ENCODE peak calls at places on chromosomes 13 and 19, in four cellular contexts. N is K562, K is A549, D is endothelial cell of umbilical vein. F is an unnamed sample.

GRCh38 chr13:23456437-23456836 is 22.9 kb upstream of the SACS start:
- DNase-seq in N (no peak), K (no peak), D (no peak), F (no peak)

GRCh38 chr19:34254552-34255432 is at the start of gene GARRE1:
- DNase-seq in N (peak), K (peak), D (peak), F (peak)

GRCh38 chr19:1069009-1069779 is 2.2 kb downstream of the ARHGAP45 start:
- DNase-seq in N (no peak), K (no peak), D (peak), F (peak)

GRCh38 chr19:42115705-42116104 is 16.5 kb downstream of the POU2F2 start:
- DNase-seq in N (no peak), K (no peak), D (no peak), F (no peak)

GRCh38 chr19:8517551-8518442 is 3.8 kb upstream of the ZNF414 start:
- DNase-seq in N (no peak), K (no peak), D (no peak), F (peak)

GRCh38 chr13:48000559-48001126 is 430 bp downstream of the SUCLA2 start:
- DNase-seq in N (peak), K (peak), D (peak), F (no peak)

GRCh38 chr13:22278336-22278929 is 607.6 kb downstream of the FGF9 start:
- DNase-seq in N (no peak), K (peak), D (no peak), F (peak)

GRCh38 chr19:54084410-54084809 is 3.2 kb upstream of the TARM1 start:
- DNase-seq in N (no peak), K (no peak), D (no peak), F (no peak)

GRCh38 chr19:17555929-17556813 is 722 bp downstream of the COLGALT1 start:
- DNase-seq in N (peak), K (peak), D (peak), F (peak)

GRCh38 chr19:7787141-7787540 is 24.1 kb downstream of the CLEC4M start:
- DNase-seq in N (no peak), K (no peak), D (peak), F (no peak)

GRCh38 chr13:20828540-20829364 is 55.0 kb upstream of the EEF1AKMT1 start:
- DNase-seq in N (no peak), K (peak), D (peak), F (peak)

GRCh38 chr19:41871573-41872383 is 5.3 kb upstream of the CD79A start:
- DNase-seq in N (no peak), K (peak), D (no peak), F (peak)

GRCh38 chr19:17020823-17021222 is 5.8 kb downstream of the CPAMD8 start:
- DNase-seq in N (peak), K (peak), D (peak), F (peak)

GRCh38 chr13:51645154-51645650 is 60.9 kb downstream of the WDFY2 start:
- DNase-seq in N (no peak), K (peak), D (no peak), F (peak)

GRCh38 chr13:78679329-78679728 is 20.4 kb upstream of the OBI1 start:
- DNase-seq in N (no peak), K (no peak), D (no peak), F (no peak)

GRCh38 chr13:109610517-109610916 is 175.9 kb downstream of the IRS2 start:
- DNase-seq in N (peak), K (peak), D (no peak), F (peak)

GRCh38 chr19:50489461-50490011 is 12.9 kb upstream of the GARIN5A start:
- DNase-seq in N (no peak), K (no peak), D (no peak), F (no peak)

GRCh38 chr13:79874396-79875360 is 393.7 kb downstream of the NDFIP2 start:
- DNase-seq in N (no peak), K (no peak), D (no peak), F (no peak)

GRCh38 chr13:70703755-70704154 is 595.5 kb upstream of the KLHL1 start:
- DNase-seq in N (no peak), K (no peak), D (peak), F (no peak)

GRCh38 chr19:623974-624373 is 9.4 kb downstream of the POLRMT start:
- DNase-seq in N (no peak), K (peak), D (no peak), F (no peak)

GRCh38 chr19:33293255-33294057 is 8.9 kb downstream of the CEBPA start:
- DNase-seq in N (peak), K (peak), D (no peak), F (peak)

GRCh38 chr19:2040647-2041435 is 10.2 kb downstream of the MKNK2 start:
- DNase-seq in N (no peak), K (no peak), D (no peak), F (no peak)

GRCh38 chr19:19267305-19267704 is 5.8 kb downstream of the TM6SF2 start:
- DNase-seq in N (no peak), K (no peak), D (no peak), F (no peak)

GRCh38 chr19:18847516-18848463 is 16.0 kb downstream of the UPF1 start:
- DNase-seq in N (no peak), K (no peak), D (no peak), F (no peak)

GRCh38 chr13:66835040-66835628 is 395.0 kb downstream of the PCDH9 start:
- DNase-seq in N (no peak), K (peak), D (peak), F (no peak)
- TF ChIP-seq MYC in N (no peak), K (no peak), D (no peak), F (no peak)

GRCh38 chr19:3690551-3691371 is 9.5 kb downstream of the PIP5K1C start:
- DNase-seq in N (no peak), K (no peak), D (no peak), F (no peak)

GRCh38 chr19:3683866-3684816 is 16.1 kb downstream of the PIP5K1C start:
- DNase-seq in N (peak), K (no peak), D (no peak), F (peak)

GRCh38 chr19:3687774-3688706 is 12.2 kb downstream of the PIP5K1C start:
- DNase-seq in N (no peak), K (no peak), D (no peak), F (no peak)

GRCh38 chr19:3684817-3685410 is 15.4 kb downstream of the PIP5K1C start:
- DNase-seq in N (no peak), K (no peak), D (no peak), F (no peak)

DNA sequence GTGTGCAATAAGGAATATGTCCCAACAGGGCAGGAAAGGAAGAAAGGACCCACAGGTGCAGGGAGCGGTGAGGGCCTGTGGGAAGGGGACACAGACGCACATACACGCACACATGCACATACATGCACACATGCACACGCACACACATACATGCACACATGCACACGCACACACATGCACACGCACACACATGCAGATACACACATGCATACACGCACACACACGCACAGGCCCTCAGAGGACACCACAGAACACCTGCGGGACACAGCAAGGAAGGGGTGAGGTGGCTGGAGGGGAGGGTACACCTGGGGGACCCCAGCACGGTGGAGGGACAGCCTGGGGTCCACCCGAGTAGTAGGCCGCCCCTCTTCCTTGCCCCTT is 12.9 kb downstream of the PIP5K1C start:
- DNase-seq in N (no peak), K (no peak), D (no peak), F (no peak)
- H3K4me3 ChIP-seq in N (no peak), K (no peak), D (no peak), F (no peak)

DNA sequence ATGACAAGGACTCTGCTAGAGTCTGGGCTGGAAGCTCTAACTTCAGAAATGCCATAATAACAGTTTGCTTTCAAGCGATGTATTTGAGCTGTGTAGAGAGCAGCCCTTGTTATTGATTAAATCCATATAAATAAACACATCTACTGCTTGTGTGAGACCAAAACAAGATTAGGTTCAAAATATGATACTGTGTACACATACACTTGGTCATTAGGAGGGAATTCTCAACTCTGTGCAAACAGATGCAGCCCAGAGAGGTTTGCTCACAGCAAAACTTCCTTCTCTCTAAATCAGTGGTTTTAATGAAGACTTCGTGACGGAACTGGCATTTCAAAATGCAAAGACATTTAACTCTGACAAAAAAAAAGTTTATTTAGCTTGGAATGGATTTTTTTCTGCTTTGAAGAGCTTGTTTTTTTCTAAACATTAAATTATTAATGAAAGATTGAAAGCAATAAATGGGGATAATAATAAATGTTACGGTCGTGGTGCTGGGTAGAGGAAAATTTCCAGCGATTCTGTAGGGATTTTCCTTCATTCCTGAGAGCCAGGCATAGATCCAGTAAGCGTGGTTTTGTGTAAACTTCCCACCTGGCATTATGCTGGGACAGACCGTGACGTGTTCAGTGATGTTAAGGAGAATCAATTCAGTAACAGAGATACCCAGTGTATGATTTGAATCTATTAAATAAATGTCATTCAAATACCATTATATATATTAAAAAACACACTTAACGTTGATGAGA is 213.6 kb downstream of the TEX29 start:
- DNase-seq in N (no peak), K (no peak), D (no peak), F (no peak)
- TF ChIP-seq MYC in N (no peak), K (no peak), D (no peak), F (no peak)

GRCh38 chr13:46296465-46296822 is 84.7 kb downstream of the LRRC63 start:
- DNase-seq in N (no peak), K (no peak), D (no peak), F (no peak)
- H3K4me3 ChIP-seq in N (no peak), K (no peak), D (no peak), F (peak)

GRCh38 chr19:5968431-5969373 is 9.2 kb downstream of the RANBP3 start:
- DNase-seq in N (no peak), K (no peak), D (peak), F (no peak)
- TF ChIP-seq MYC in N (no peak), K (no peak), D (no peak), F (no peak)

DNA sequence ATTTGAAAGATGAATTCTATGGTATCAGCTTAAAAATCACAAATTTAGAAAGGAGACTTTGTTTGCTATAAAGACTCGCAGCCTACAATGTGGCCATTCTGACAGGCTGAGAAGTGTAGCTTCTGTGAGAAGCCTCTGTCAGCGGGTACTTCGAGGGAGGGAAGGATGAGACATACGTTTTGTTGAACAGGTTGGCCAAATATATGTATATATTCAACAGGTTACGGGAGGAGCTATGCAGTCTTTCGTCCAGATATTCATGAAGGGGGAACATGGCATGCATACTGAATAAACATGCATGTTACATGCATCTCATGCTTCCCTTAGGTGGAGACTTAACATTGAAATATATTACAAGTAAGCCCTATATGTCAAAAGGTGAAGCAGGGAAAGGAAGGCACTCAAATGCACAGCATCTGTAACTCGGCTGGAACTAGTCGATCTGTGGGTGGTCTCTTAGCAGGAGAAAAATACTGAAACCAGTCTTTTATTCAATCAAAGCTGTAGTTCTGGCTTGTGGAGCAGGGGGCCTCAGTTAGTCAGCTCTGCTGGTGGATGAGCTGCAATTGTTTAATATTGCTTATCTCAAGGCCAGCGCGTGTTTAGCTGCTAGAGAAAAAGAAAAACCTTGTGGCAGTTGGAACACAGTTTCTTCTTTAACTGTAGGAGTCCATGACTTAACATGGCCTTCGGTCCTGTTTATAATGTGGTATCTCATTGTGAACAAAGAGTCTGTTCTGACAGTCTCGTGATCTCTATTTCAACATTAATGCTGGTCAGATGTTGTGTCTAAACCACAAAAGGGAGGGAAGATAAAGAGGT is 94.3 kb downstream of the FAM216B start:
- DNase-seq in N (no peak), K (no peak), D (peak), F (no peak)
- H3K4me3 ChIP-seq in N (no peak), K (no peak), D (no peak), F (no peak)

GRCh38 chr13:97566907-97567306 is 132.9 kb downstream of the RAP2A start:
- DNase-seq in N (no peak), K (no peak), D (no peak), F (peak)

GRCh38 chr13:97564929-97565328 is 131.0 kb downstream of the RAP2A start:
- DNase-seq in N (no peak), K (no peak), D (no peak), F (no peak)

GRCh38 chr13:97573011-97573410 is 139.0 kb downstream of the RAP2A start:
- DNase-seq in N (no peak), K (no peak), D (no peak), F (no peak)

GRCh38 chr13:97567510-97568243 is 133.7 kb downstream of the RAP2A start:
- DNase-seq in N (no peak), K (peak), D (no peak), F (peak)

DNA sequence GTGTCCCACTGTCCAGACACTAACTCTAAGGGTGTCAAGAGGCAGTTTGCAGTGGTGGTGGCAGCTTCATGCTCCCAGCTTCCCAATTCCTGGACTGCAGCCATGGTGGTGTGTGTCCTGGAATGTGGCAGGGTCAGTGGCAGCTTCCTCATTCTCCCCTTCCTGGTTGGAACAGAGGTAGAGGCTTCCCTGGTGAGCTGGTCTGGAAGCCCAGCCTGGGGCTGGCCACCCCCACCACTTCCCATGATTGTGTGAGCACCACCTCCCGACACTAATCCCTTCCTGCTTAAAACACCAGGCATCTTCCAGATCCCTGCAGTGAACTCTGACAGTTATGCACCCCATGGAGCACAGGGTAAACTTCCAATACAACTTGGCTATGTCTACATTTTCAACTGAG is 134.9 kb downstream of the RAP2A start:
- DNase-seq in N (no peak), K (no peak), D (peak), F (no peak)
- TF ChIP-seq MYC in N (no peak), K (no peak), D (no peak), F (no peak)

GRCh38 chr13:31094331-31095015 is 67.2 kb downstream of the HSPH1 start:
- DNase-seq in N (no peak), K (no peak), D (no peak), F (no peak)
- H3K4me3 ChIP-seq in N (no peak), K (no peak), D (no peak), F (no peak)

GRCh38 chr19:40578442-40578908 is 1.8 kb downstream of the SHKBP1 start:
- DNase-seq in N (peak), K (peak), D (peak), F (peak)

GRCh38 chr19:40576585-40577451 is at the start of gene SHKBP1:
- DNase-seq in N (peak), K (peak), D (peak), F (peak)

GRCh38 chr19:40571831-40572495 is 4.7 kb upstream of the SHKBP1 start:
- DNase-seq in N (no peak), K (no peak), D (no peak), F (no peak)

GRCh38 chr19:40575326-40575725 is 1.3 kb upstream of the SHKBP1 start:
- DNase-seq in N (no peak), K (no peak), D (no peak), F (no peak)

DNA sequence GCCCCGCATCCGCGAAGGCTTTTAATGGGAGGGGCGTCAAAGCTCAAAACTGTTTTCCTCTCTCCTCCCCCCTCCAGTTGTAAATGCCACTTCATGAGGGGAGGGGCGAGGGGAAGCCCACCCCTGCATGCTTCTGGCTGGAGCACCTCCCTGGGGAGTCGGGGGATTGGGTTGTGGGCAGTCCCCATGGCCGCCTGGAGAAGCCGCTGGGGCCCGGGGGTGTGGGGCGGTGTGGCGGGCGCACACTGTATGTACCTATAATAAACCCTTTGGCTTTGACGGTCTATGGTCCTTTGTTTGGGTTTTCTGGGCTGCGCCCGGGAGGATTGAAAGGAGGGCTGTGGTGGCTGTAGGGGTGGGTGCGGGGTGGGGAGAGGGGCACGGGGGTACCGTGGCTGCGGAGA is 490 bp upstream of the SHKBP1 start:
- DNase-seq in N (peak), K (no peak), D (no peak), F (peak)
- TF ChIP-seq MYC in N (no peak), K (no peak), D (no peak), F (no peak)

F was measured in NB4.